ENCODE peak calls at places on chromosomes 7 and 10, in seven cellular contexts. S is fibroblast of the aortic adventitia, C is endothelial cell of umbilical vein, R is esophagus squamous epithelium, I is lower lobe of right lung, W is fibroblast of mammary gland, L is BJ. F is an unnamed sample.

GRCh38 chr10:26799342-26799741 is 61.4 kb downstream of the ABI1 start:
- DNase-seq in S (no peak), W (no peak), I (no peak), R (no peak), L (no peak), C (peak; percentile 79), F (no peak)

GRCh38 chr7:46932656-46933424 is 649.1 kb downstream of the TNS3 start:
- DNase-seq in L (peak; percentile 95), S (peak; percentile 100), W (peak; percentile 97), R (no peak), I (no peak), C (peak; percentile 34), F (peak; percentile 100)

GRCh38 chr10:44696496-44696895 is 214.6 kb upstream of the TMEM72 start:
- DNase-seq in R (no peak), L (peak; percentile 91), C (no peak), S (peak; percentile 90), I (no peak), W (peak; percentile 96), F (peak; percentile 81)

GRCh38 chr10:29328988-29329387 is 40.1 kb downstream of the LYZL1 start:
- DNase-seq in I (no peak), C (no peak), S (peak; percentile 81), L (peak; percentile 58), W (peak; percentile 74), R (no peak), F (peak; percentile 21)

GRCh38 chr10:100522107-100522811 is 2.6 kb upstream of the SEC31B start:
- DNase-seq in W (no peak), I (no peak), C (no peak), S (no peak), L (no peak), R (no peak), F (no peak)

GRCh38 chr7:27192546-27193334 is 7.2 kb downstream of the HOXA13 start:
- DNase-seq in R (no peak), S (no peak), W (no peak), L (no peak), I (no peak), C (no peak), F (peak; percentile 76)

GRCh38 chr7:73851410-73852338 is 9.3 kb upstream of the TMEM270 start:
- DNase-seq in S (peak; percentile 98), R (no peak), L (peak; percentile 95), W (peak; percentile 99), C (peak; percentile 97), I (no peak), F (peak; percentile 97)

GRCh38 chr10:10677479-10677878 is 340.2 kb upstream of the CELF2 start:
- DNase-seq in S (peak; percentile 84), C (peak; percentile 50), L (no peak), I (peak; percentile 62), W (peak; percentile 89), R (no peak), F (peak; percentile 80)

GRCh38 chr10:26311383-26311940 is 94.9 kb downstream of the GAD2 start:
- DNase-seq in I (no peak), L (no peak), S (no peak), R (no peak), W (no peak), C (no peak), F (no peak)

GRCh38 chr10:113646337-113647201 is 17.3 kb downstream of the NRAP start:
- DNase-seq in C (no peak), S (peak; percentile 37), W (peak; percentile 41), I (no peak), R (no peak), L (no peak), F (no peak)

GRCh38 chr7:12490941-12491340 is 79.6 kb upstream of the SCIN start:
- DNase-seq in I (no peak), W (no peak), R (no peak), C (no peak), L (no peak), S (no peak), F (no peak)

GRCh38 chr7:111756687-111757178 is 194.4 kb upstream of the IMMP2L start:
- DNase-seq in S (peak; percentile 83), W (peak; percentile 87), R (no peak), C (no peak), I (peak; percentile 59), L (no peak), F (peak; percentile 62)
- TF ChIP-seq CTCF in S (no peak), W (no peak), R (no peak), C (no peak), I (no peak), L (no peak), F (no peak)

DNA sequence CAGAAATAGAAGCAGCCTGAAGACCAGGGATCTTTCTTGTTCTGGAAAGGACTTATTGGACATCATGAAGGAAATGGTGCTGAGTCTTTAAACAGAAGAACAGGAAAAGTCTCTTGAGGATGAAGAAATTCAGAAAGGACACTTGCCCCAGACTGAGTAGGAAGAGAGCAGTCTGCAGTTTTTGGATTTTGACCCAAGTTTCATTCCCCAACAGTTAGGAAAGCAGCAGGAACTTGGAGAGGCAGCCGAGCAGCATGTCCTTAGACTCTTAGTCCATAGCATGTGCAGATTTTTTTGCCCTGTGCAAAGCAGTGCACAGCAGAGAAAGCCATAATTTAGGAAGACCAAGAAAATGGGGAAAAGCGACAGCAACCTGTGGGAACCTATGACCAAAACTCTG is 927.2 kb upstream of the AUTS2 start:
- DNase-seq in I (no peak), W (no peak), S (no peak), L (no peak), C (no peak), R (no peak), F (no peak)
- H3K4me3 ChIP-seq in I (no peak overlapping the region), W (no peak overlapping the region), S (no peak overlapping the region), L (no peak overlapping the region), C (no peak overlapping the region), R (no peak overlapping the region), F (no peak overlapping the region)

DNA sequence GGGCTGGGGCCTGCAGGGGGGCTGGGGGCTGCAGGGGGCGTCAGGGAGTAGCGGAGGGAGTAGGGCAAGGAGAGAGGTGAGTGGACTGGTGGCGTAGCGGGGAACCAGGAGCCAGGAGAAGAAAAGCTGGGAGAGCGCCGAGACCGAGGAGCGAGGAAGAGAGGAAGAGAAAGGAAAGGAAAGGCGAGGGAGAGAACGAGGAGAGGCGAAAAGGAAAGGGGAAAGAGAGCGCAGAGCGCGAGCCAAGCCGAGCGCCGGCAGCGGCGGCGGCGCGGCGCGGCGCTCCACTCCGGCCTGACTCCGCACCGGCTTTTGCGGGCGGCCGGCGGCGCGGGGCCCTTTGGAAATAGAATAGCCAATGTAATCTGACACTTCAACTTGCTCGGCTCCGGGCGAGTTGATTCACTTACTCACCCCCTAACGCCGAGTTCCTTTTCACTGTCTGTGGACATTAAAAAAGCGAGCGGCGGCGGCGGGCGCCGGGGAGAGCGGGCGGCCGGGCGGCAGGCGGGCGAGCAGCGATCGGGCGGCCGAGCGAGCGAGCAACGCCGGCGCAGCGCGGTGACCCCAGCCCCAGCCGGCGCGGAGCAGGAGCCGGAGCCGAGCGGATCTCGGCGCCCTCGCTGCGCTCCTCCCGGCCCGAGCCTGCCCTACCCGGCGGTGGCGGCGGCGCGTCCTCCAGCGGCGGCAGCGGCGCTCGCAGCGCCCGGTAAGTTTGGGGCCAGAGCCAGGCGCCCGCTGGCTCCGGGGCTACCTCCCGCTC is at the start of gene ZMIZ1:
- DNase-seq in R (peak; percentile 60), I (peak; percentile 91), S (peak; percentile 93), W (peak; percentile 90), C (peak; percentile 87), L (peak; percentile 35), F (peak; percentile 95)
- TF ChIP-seq CTCF in R (no peak), I (no peak), S (peak; percentile 22), W (no peak), C (peak; percentile 15), L (peak; percentile 1), F (peak; percentile 8)

DNA sequence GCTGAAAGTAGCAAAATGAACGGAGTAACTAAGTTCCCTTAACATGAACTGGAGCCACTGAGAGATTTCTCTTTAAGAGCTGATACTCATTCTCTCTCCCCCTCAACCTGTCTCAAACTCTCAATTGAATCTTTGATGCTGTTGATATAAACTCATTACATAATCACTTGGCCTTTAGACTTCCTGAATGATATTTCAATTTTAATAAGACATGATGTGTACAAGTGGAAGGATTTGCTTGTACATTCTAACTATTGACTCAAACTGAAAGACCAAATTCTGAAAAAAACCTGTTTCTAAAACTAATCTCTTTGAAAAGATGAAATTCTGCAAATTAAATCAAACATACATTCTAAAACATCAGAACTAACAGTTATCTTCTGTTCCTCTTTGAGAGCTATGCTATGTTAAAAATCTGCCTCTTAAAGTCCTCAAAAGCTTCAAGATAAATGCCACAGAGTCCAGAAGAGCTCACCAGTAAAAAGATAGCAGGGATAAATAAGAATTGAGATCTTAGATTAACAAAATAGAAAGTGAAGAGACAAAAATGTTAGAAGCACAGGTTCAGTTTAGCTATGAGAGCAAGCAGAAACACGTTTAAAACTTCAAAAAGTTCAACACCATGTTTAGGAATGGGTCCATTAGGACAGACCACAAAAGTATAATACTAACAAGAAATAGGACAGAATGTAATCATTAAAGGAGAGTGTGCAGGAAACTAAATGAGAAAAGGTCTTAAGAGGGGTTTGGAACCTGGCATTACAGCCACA is 46.1 kb downstream of the TNPO3 start:
- DNase-seq in R (no peak), W (no peak), S (no peak), C (no peak), L (no peak), I (no peak), F (no peak)
- H3K4me3 ChIP-seq in R (no peak overlapping the region), W (no peak overlapping the region), S (no peak overlapping the region), C (no peak overlapping the region), L (no peak overlapping the region), I (no peak overlapping the region), F (no peak overlapping the region)

GRCh38 chr10:53315709-53316108 is 543.1 kb upstream of the MBL2 start:
- DNase-seq in R (no peak), L (no peak), S (peak; percentile 31), I (no peak), W (peak; percentile 1), C (peak; percentile 57), F (no peak)
- TF ChIP-seq CTCF in R (no peak), L (no peak), S (no peak), I (no peak), W (no peak), C (no peak), F (no peak)

GRCh38 chr7:4878336-4879335 is 4.9 kb downstream of the RADIL start:
- DNase-seq in I (no peak), R (no peak), W (no peak), L (peak; percentile 12), C (no peak), S (no peak), F (no peak)
- H3K4me3 ChIP-seq in I (no peak overlapping the region), R (no peak overlapping the region), W (no peak overlapping the region), L (no peak overlapping the region), C (no peak overlapping the region), S (no peak overlapping the region), F (no peak overlapping the region)

GRCh38 chr10:75432176-75432575 is 752 bp downstream of the LRMDA start:
- DNase-seq in L (no peak), S (no peak), I (no peak), C (no peak), W (no peak), R (no peak), F (no peak)
- TF ChIP-seq CTCF in L (no peak), S (no peak), I (no peak), C (no peak), W (no peak), R (no peak), F (no peak)

DNA sequence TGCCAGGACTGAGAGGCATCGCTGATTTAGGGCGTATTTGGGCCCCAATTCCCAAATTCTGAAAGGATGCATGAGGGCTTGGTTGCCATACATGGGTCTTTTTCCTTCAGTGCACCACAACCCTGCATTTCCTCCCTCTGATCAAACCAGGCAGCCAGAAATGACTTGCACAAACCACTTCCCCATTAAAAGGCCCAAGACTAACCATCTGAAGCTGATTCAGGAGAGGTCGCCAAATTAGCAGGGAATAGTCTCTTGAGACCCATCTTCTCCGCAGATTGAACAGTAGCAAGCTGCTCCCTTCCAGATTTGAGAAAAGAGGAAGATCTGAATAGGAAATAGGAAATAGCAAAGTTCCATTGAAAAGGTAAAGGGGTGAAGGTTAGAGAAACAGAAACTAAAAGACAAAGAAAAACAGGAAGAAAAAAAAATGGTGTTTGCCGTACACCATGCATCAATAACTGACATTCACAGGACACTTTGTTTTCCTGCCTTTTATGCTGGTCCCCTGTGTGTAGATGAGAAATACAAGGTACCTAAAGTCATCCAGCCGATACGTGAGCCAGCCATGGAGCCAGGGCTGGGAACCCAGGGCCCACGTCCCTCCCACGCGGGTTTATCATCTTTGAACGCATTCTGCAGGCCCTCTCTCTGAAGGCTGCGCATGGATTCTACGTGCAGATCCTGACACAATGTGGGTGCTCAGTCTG is 268.3 kb upstream of the NPVF start:
- DNase-seq in W (peak; percentile 9), I (no peak), R (no peak), C (no peak), L (no peak), S (no peak), F (no peak)
- H3K4me3 ChIP-seq in W (no peak overlapping the region), I (peak overlapping the region; percentile 15), R (peak overlapping the region; percentile 16), C (no peak overlapping the region), L (no peak overlapping the region), S (no peak overlapping the region), F (no peak overlapping the region)